ENCODE peak calls at places on chromosomes 2 and 18, in six cellular contexts. One of them, this sample, is unnamed.

GRCh38 chr18:10689231-10689953 is 163.6 kb downstream of the NAPG start:
- DNase-seq in tibial artery: no peak
- DNase-seq in cardiac fibroblast: no peak
- DNase-seq in psoas muscle: no peak
- DNase-seq in K562: no peak
- DNase-seq in ascending aorta: no peak
- DNase-seq in this sample: no peak

GRCh38 chr2:146701183-146701582 is 1143.6 kb upstream of the ACVR2A start:
- DNase-seq in cardiac fibroblast: peak; percentile 32
- DNase-seq in ascending aorta: no peak
- DNase-seq in psoas muscle: no peak
- DNase-seq in tibial artery: no peak
- DNase-seq in K562: no peak
- DNase-seq in this sample: no peak

GRCh38 chr18:49756671-49757362 is 56.5 kb downstream of the ACAA2 start:
- DNase-seq in K562: no peak
- DNase-seq in ascending aorta: no peak
- DNase-seq in cardiac fibroblast: no peak
- DNase-seq in tibial artery: no peak
- DNase-seq in psoas muscle: no peak
- DNase-seq in this sample: no peak

GRCh38 chr2:55961318-55961911 is 37.8 kb upstream of the EFEMP1 start:
- DNase-seq in psoas muscle: no peak
- DNase-seq in ascending aorta: no peak
- DNase-seq in cardiac fibroblast: peak; percentile 86
- DNase-seq in K562: peak; percentile 39
- DNase-seq in tibial artery: no peak
- DNase-seq in this sample: no peak

GRCh38 chr2:85705680-85706039 is 11.5 kb downstream of the GNLY start:
- DNase-seq in K562: no peak
- DNase-seq in tibial artery: peak; percentile 81
- DNase-seq in cardiac fibroblast: peak; percentile 98
- DNase-seq in psoas muscle: peak; percentile 48
- DNase-seq in ascending aorta: no peak
- DNase-seq in this sample: no peak

GRCh38 chr18:8773980-8774379 is 68.6 kb downstream of the MTCL1 start:
- DNase-seq in ascending aorta: no peak
- DNase-seq in cardiac fibroblast: no peak
- DNase-seq in tibial artery: no peak
- DNase-seq in psoas muscle: no peak
- DNase-seq in K562: no peak
- DNase-seq in this sample: no peak

GRCh38 chr18:40760251-40760650 is 1194.8 kb upstream of the PIK3C3 start:
- DNase-seq in tibial artery: no peak
- DNase-seq in K562: no peak
- DNase-seq in ascending aorta: no peak
- DNase-seq in cardiac fibroblast: no peak
- DNase-seq in psoas muscle: no peak
- DNase-seq in this sample: no peak

GRCh38 chr2:241633561-241633960 is 3.4 kb downstream of the THAP4 start:
- DNase-seq in cardiac fibroblast: no peak
- DNase-seq in ascending aorta: no peak
- DNase-seq in psoas muscle: no peak
- DNase-seq in tibial artery: no peak
- DNase-seq in K562: no peak
- DNase-seq in this sample: no peak

GRCh38 chr18:42649636-42650035 is 465.8 kb downstream of the RIT2 start:
- DNase-seq in psoas muscle: no peak
- DNase-seq in ascending aorta: no peak
- DNase-seq in cardiac fibroblast: peak; percentile 94
- DNase-seq in K562: no peak
- DNase-seq in tibial artery: no peak
- DNase-seq in this sample: no peak

GRCh38 chr2:174587607-174588006 is 10.0 kb downstream of the WIPF1 start:
- DNase-seq in tibial artery: no peak
- DNase-seq in ascending aorta: no peak
- DNase-seq in cardiac fibroblast: no peak
- DNase-seq in psoas muscle: no peak
- DNase-seq in K562: no peak
- DNase-seq in this sample: no peak

GRCh38 chr2:136072616-136073015 is 45.3 kb downstream of the CXCR4 start:
- DNase-seq in cardiac fibroblast: no peak
- DNase-seq in psoas muscle: no peak
- DNase-seq in K562: no peak
- DNase-seq in tibial artery: no peak
- DNase-seq in ascending aorta: no peak
- DNase-seq in this sample: no peak

GRCh38 chr2:162175720-162176119 is 23.7 kb upstream of the GCG start:
- DNase-seq in K562: no peak
- DNase-seq in psoas muscle: no peak
- DNase-seq in ascending aorta: no peak
- DNase-seq in tibial artery: no peak
- DNase-seq in cardiac fibroblast: peak; percentile 40
- DNase-seq in this sample: no peak

GRCh38 chr2:71457959-71458322 is 4.6 kb downstream of the DYSF start:
- DNase-seq in K562: no peak
- DNase-seq in tibial artery: no peak
- DNase-seq in psoas muscle: no peak
- DNase-seq in ascending aorta: no peak
- DNase-seq in cardiac fibroblast: no peak
- DNase-seq in this sample: no peak

GRCh38 chr2:200275281-200276103 is 31.0 kb upstream of the SPATS2L start:
- DNase-seq in K562: no peak
- DNase-seq in tibial artery: no peak
- DNase-seq in cardiac fibroblast: no peak
- DNase-seq in ascending aorta: no peak
- DNase-seq in psoas muscle: no peak
- DNase-seq in this sample: no peak

GRCh38 chr2:26432856-26433255 is 31.1 kb downstream of the DRC1 start:
- DNase-seq in cardiac fibroblast: no peak
- DNase-seq in tibial artery: no peak
- DNase-seq in psoas muscle: no peak
- DNase-seq in K562: no peak
- DNase-seq in ascending aorta: no peak
- DNase-seq in this sample: no peak

GRCh38 chr2:159738509-159739390 is 26.4 kb downstream of the MARCHF7 start:
- DNase-seq in ascending aorta: no peak
- DNase-seq in tibial artery: no peak
- DNase-seq in K562: peak; percentile 38
- DNase-seq in psoas muscle: no peak
- DNase-seq in cardiac fibroblast: peak; percentile 25
- DNase-seq in this sample: no peak

GRCh38 chr2:119732451-119733164 is 27.1 kb upstream of the PTPN4 start:
- DNase-seq in cardiac fibroblast: no peak
- DNase-seq in psoas muscle: no peak
- DNase-seq in ascending aorta: no peak
- DNase-seq in tibial artery: no peak
- DNase-seq in K562: no peak
- DNase-seq in this sample: no peak

GRCh38 chr2:226077031-226077430 is 677.5 kb downstream of the NYAP2 start:
- DNase-seq in K562: no peak
- DNase-seq in cardiac fibroblast: peak; percentile 40
- DNase-seq in psoas muscle: no peak
- DNase-seq in tibial artery: no peak
- DNase-seq in ascending aorta: no peak
- DNase-seq in this sample: no peak

GRCh38 chr2:20267529-20267928 is 42.6 kb upstream of the SDC1 start:
- DNase-seq in cardiac fibroblast: no peak
- DNase-seq in psoas muscle: no peak
- DNase-seq in tibial artery: no peak
- DNase-seq in ascending aorta: no peak
- DNase-seq in K562: no peak
- DNase-seq in this sample: no peak

GRCh38 chr2:15944325-15945017 is 4.1 kb downstream of the MYCN start:
- DNase-seq in psoas muscle: no peak
- DNase-seq in ascending aorta: no peak
- DNase-seq in cardiac fibroblast: no peak
- DNase-seq in tibial artery: no peak
- DNase-seq in K562: no peak
- DNase-seq in this sample: no peak

GRCh38 chr2:226791056-226791486 is 8.5 kb downstream of the IRS1 start:
- DNase-seq in cardiac fibroblast: peak; percentile 66
- DNase-seq in psoas muscle: no peak
- DNase-seq in tibial artery: peak; percentile 68
- DNase-seq in K562: no peak
- DNase-seq in ascending aorta: no peak
- DNase-seq in this sample: no peak

GRCh38 chr2:236997086-236997485 is 88.6 kb upstream of the COPS8 start:
- DNase-seq in ascending aorta: no peak
- DNase-seq in K562: no peak
- DNase-seq in tibial artery: no peak
- DNase-seq in cardiac fibroblast: no peak
- DNase-seq in psoas muscle: no peak
- DNase-seq in this sample: no peak

GRCh38 chr2:30225131-30225762 is 6.1 kb upstream of the LBH start:
- DNase-seq in ascending aorta: no peak
- DNase-seq in cardiac fibroblast: peak; percentile 52
- DNase-seq in tibial artery: no peak
- DNase-seq in psoas muscle: peak; percentile 38
- DNase-seq in K562: no peak
- DNase-seq in this sample: no peak

GRCh38 chr2:127377262-127377661 is 10.5 kb downstream of the MAP3K2 start:
- DNase-seq in psoas muscle: no peak
- DNase-seq in K562: no peak
- DNase-seq in cardiac fibroblast: no peak
- DNase-seq in tibial artery: no peak
- DNase-seq in ascending aorta: no peak
- DNase-seq in this sample: no peak

GRCh38 chr2:241195506-241196130 is 7.1 kb downstream of the ANO7 start:
- DNase-seq in cardiac fibroblast: no peak
- DNase-seq in K562: no peak
- DNase-seq in psoas muscle: peak; percentile 2
- DNase-seq in tibial artery: no peak
- DNase-seq in ascending aorta: no peak
- DNase-seq in this sample: no peak

GRCh38 chr2:85066874-85067351 is 66.3 kb upstream of the TCF7L1 start:
- DNase-seq in psoas muscle: peak; percentile 78
- DNase-seq in cardiac fibroblast: peak; percentile 87
- DNase-seq in ascending aorta: peak; percentile 21
- DNase-seq in tibial artery: peak; percentile 83
- DNase-seq in K562: peak; percentile 66
- DNase-seq in this sample: peak; percentile 58

GRCh38 chr2:236870401-236870800 is 215.3 kb upstream of the COPS8 start:
- DNase-seq in ascending aorta: no peak
- DNase-seq in K562: no peak
- DNase-seq in cardiac fibroblast: no peak
- DNase-seq in tibial artery: no peak
- DNase-seq in psoas muscle: no peak
- DNase-seq in this sample: no peak

GRCh38 chr2:190978389-190979053 is 35.5 kb downstream of the STAT1 start:
- DNase-seq in psoas muscle: no peak
- DNase-seq in K562: no peak
- DNase-seq in cardiac fibroblast: peak; percentile 69
- DNase-seq in tibial artery: no peak
- DNase-seq in ascending aorta: no peak
- DNase-seq in this sample: no peak

GRCh38 chr2:85763132-85763531 is 9.3 kb downstream of the ATOH8 start:
- DNase-seq in psoas muscle: no peak
- DNase-seq in tibial artery: no peak
- DNase-seq in K562: no peak
- DNase-seq in cardiac fibroblast: no peak
- DNase-seq in ascending aorta: no peak
- DNase-seq in this sample: no peak

GRCh38 chr2:235027558-235028214 is 75.9 kb downstream of the SH3BP4 start:
- DNase-seq in cardiac fibroblast: peak; percentile 82
- DNase-seq in tibial artery: no peak
- DNase-seq in ascending aorta: no peak
- DNase-seq in psoas muscle: no peak
- DNase-seq in K562: no peak
- DNase-seq in this sample: no peak

GRCh38 chr2:55168221-55169154 is 63.6 kb downstream of the CLHC1 start:
- DNase-seq in ascending aorta: no peak
- DNase-seq in K562: no peak
- DNase-seq in cardiac fibroblast: peak; percentile 90
- DNase-seq in psoas muscle: peak; percentile 54
- DNase-seq in tibial artery: peak; percentile 81
- DNase-seq in this sample: no peak

GRCh38 chr2:219803294-219803693 is 175.9 kb downstream of the SLC4A3 start:
- DNase-seq in cardiac fibroblast: peak; percentile 3
- DNase-seq in tibial artery: no peak
- DNase-seq in K562: no peak
- DNase-seq in psoas muscle: no peak
- DNase-seq in ascending aorta: no peak
- DNase-seq in this sample: no peak

GRCh38 chr2:239682518-239682917 is 281.7 kb upstream of the HDAC4 start:
- DNase-seq in psoas muscle: no peak
- DNase-seq in tibial artery: no peak
- DNase-seq in K562: no peak
- DNase-seq in ascending aorta: no peak
- DNase-seq in cardiac fibroblast: no peak
- DNase-seq in this sample: no peak
- H3K4me3 ChIP-seq in psoas muscle: no peak overlapping the region
- H3K4me3 ChIP-seq in tibial artery: no peak overlapping the region
- H3K4me3 ChIP-seq in K562: no peak overlapping the region
- H3K4me3 ChIP-seq in ascending aorta: no peak overlapping the region
- H3K4me3 ChIP-seq in cardiac fibroblast: no peak overlapping the region
- H3K4me3 ChIP-seq in this sample: no peak overlapping the region

GRCh38 chr18:22332590-22332989 is 85.1 kb downstream of the CTAGE1 start:
- DNase-seq in K562: peak; percentile 55
- DNase-seq in cardiac fibroblast: peak; percentile 18
- DNase-seq in ascending aorta: no peak
- DNase-seq in tibial artery: no peak
- DNase-seq in psoas muscle: no peak
- DNase-seq in this sample: no peak
- TF ChIP-seq CTCF in K562: peak; percentile 97
- TF ChIP-seq CTCF in cardiac fibroblast: no peak
- TF ChIP-seq CTCF in ascending aorta: no peak
- TF ChIP-seq CTCF in tibial artery: no peak
- TF ChIP-seq CTCF in psoas muscle: no peak
- TF ChIP-seq CTCF in this sample: no peak

GRCh38 chr18:31386683-31387082 is 10.1 kb downstream of the DSG4 start:
- DNase-seq in ascending aorta: no peak
- DNase-seq in K562: no peak
- DNase-seq in tibial artery: no peak
- DNase-seq in cardiac fibroblast: no peak
- DNase-seq in psoas muscle: no peak
- DNase-seq in this sample: no peak
- H3K4me3 ChIP-seq in ascending aorta: no peak overlapping the region
- H3K4me3 ChIP-seq in K562: no peak overlapping the region
- H3K4me3 ChIP-seq in tibial artery: no peak overlapping the region
- H3K4me3 ChIP-seq in cardiac fibroblast: no peak overlapping the region
- H3K4me3 ChIP-seq in psoas muscle: no peak overlapping the region
- H3K4me3 ChIP-seq in this sample: no peak overlapping the region

DNA sequence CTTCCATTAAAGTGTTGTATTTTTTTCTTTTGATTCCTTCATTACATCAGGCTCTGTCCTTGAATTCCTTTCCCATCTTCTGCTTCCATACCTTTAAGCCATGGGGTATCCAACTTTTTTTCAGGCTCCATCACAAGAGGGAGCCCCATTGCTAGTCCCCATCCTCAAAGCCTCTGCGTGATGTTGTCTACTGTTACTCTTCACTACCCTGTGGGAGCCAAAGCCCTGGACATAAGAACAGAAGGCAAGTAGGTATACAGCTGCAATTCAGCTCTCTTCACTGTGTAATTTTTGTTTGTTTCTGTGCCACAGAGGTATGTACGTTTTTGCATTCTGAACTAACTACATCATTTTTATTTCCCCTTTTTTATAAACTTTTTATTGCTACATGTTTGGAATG is 36.6 kb upstream of the CCNYL1 start:
- DNase-seq in psoas muscle: no peak
- DNase-seq in K562: no peak
- DNase-seq in tibial artery: no peak
- DNase-seq in cardiac fibroblast: no peak
- DNase-seq in ascending aorta: no peak
- DNase-seq in this sample: no peak
- TF ChIP-seq CTCF in psoas muscle: no peak
- TF ChIP-seq CTCF in K562: no peak
- TF ChIP-seq CTCF in tibial artery: no peak
- TF ChIP-seq CTCF in cardiac fibroblast: no peak
- TF ChIP-seq CTCF in ascending aorta: no peak
- TF ChIP-seq CTCF in this sample: no peak

GRCh38 chr2:104473568-104473967 is 380.3 kb upstream of the POU3F3 start:
- DNase-seq in tibial artery: no peak
- DNase-seq in psoas muscle: no peak
- DNase-seq in ascending aorta: no peak
- DNase-seq in cardiac fibroblast: no peak
- DNase-seq in K562: no peak
- DNase-seq in this sample: no peak
- H3K4me3 ChIP-seq in tibial artery: no peak overlapping the region
- H3K4me3 ChIP-seq in psoas muscle: no peak overlapping the region
- H3K4me3 ChIP-seq in ascending aorta: no peak overlapping the region
- H3K4me3 ChIP-seq in cardiac fibroblast: no peak overlapping the region
- H3K4me3 ChIP-seq in K562: no peak overlapping the region
- H3K4me3 ChIP-seq in this sample: no peak overlapping the region